ENCODE peak calls at places on chromosomes 13 and 19, in four cellular contexts. M is A549, B is K562, P is H1. C is an unnamed sample.

GRCh38 chr13:113942591-113943103 is 31.2 kb downstream of the C13orf46 start:
- DNase-seq in P (no peak), M (no peak), B (no peak), C (no peak)

GRCh38 chr13:90055121-90055520 is 1292.4 kb upstream of the MIR17HG start:
- DNase-seq in P (no peak), M (no peak), B (no peak), C (no peak)

GRCh38 chr19:37470216-37470615 is 1.1 kb downstream of the ZNF570 start:
- DNase-seq in M (no peak), P (no peak), B (no peak), C (no peak)

GRCh38 chr13:23723463-23723862 is 153.3 kb downstream of the TNFRSF19 start:
- DNase-seq in P (no peak), B (no peak), M (no peak), C (no peak)

GRCh38 chr19:7973883-7974282 is 30.4 kb upstream of the TIMM44 start:
- DNase-seq in M (no peak), B (no peak), P (no peak), C (no peak)

GRCh38 chr19:3683866-3684816 is 16.1 kb downstream of the PIP5K1C start:
- DNase-seq in P (no peak), M (no peak), B (peak; percentile 79), C (no peak)

GRCh38 chr19:7007859-7008258 is 13.4 kb downstream of the MBD3L2B start:
- DNase-seq in B (no peak), P (no peak), M (no peak), C (no peak)

GRCh38 chr19:17624314-17624991 is 63.7 kb downstream of the UNC13A start:
- DNase-seq in P (no peak), B (no peak), M (no peak), C (no peak)

GRCh38 chr13:113644800-113645199 is 13.2 kb downstream of the ATP4B start:
- DNase-seq in B (no peak), P (no peak), M (no peak), C (no peak)

GRCh38 chr13:79062291-79062690 is 343.8 kb downstream of the RBM26 start:
- DNase-seq in B (no peak), P (no peak), M (no peak), C (no peak)

GRCh38 chr13:111531505-111531904 is 211.1 kb downstream of the TEX29 start:
- DNase-seq in P (no peak), M (no peak), B (no peak), C (no peak)

GRCh38 chr19:11324079-11324661 is 15.3 kb downstream of the RAB3D start:
- DNase-seq in P (no peak), M (no peak), B (peak; percentile 37), C (peak; percentile 86)

GRCh38 chr13:30107126-30107525 is 200.2 kb downstream of the KATNAL1 start:
- DNase-seq in B (no peak), M (no peak), P (no peak), C (no peak)

GRCh38 chr13:28705734-28706133 is 13.0 kb downstream of the SLC46A3 start:
- DNase-seq in M (no peak), B (no peak), P (no peak), C (no peak)

GRCh38 chr19:11361771-11362731 is 6.8 kb downstream of the PLPPR2 start:
- DNase-seq in B (no peak), M (no peak), P (no peak), C (no peak)

GRCh38 chr13:109156181-109156935 is 526.9 kb downstream of the MYO16 start:
- DNase-seq in M (no peak), P (no peak), B (no peak), C (no peak)

GRCh38 chr13:73303858-73304257 is 245.1 kb downstream of the KLF5 start:
- DNase-seq in B (no peak), M (no peak), P (no peak), C (no peak)

GRCh38 chr13:73708393-73708985 is 425.7 kb downstream of the KLF12 start:
- DNase-seq in M (peak; percentile 33), P (no peak), B (peak; percentile 31), C (peak; percentile 59)

GRCh38 chr19:50003810-50004419 is 21.3 kb downstream of the VRK3 start:
- DNase-seq in P (no peak), B (peak; percentile 80), M (peak; percentile 93), C (no peak)

GRCh38 chr13:23547000-23547590 is 23.1 kb upstream of the TNFRSF19 start:
- DNase-seq in B (no peak), M (no peak), P (peak; percentile 63), C (no peak)

GRCh38 chr19:33557720-33558119 is 36.1 kb upstream of the PEPD start:
- DNase-seq in P (no peak), B (no peak), M (no peak), C (no peak)

GRCh38 chr19:3142292-3142670 is 6.4 kb downstream of the GNA15 start:
- DNase-seq in B (no peak), M (peak; percentile 81), P (no peak), C (no peak)

GRCh38 chr19:16112778-16113177 is 1.1 kb downstream of the RAB8A start:
- DNase-seq in M (no peak), B (peak; percentile 68), P (no peak), C (no peak)

GRCh38 chr13:74246398-74246975 is 112.3 kb upstream of the KLF12 start:
- DNase-seq in B (no peak), M (no peak), P (no peak), C (no peak)

GRCh38 chr13:80117515-80117914 is 223.4 kb downstream of the SPRY2 start:
- DNase-seq in B (no peak), M (no peak), P (no peak), C (no peak)

GRCh38 chr19:48635263-48635965 is 1.8 kb downstream of the DBP start:
- DNase-seq in P (peak; percentile 84), B (peak; percentile 92), M (peak; percentile 74), C (no peak)

GRCh38 chr13:27005976-27006518 is 165.6 kb downstream of the USP12 start:
- DNase-seq in M (no peak), B (no peak), P (no peak), C (no peak)

GRCh38 chr13:24146961-24147569 is 13.5 kb upstream of the SPATA13 start:
- DNase-seq in B (no peak), M (no peak), P (no peak), C (no peak)

GRCh38 chr19:17205237-17206140 is 9.7 kb upstream of the USE1 start:
- DNase-seq in M (peak; percentile 57), P (peak; percentile 80), B (peak; percentile 68), C (peak; percentile 55)

GRCh38 chr13:86002921-86003488 is 203.8 kb upstream of the SLITRK6 start:
- DNase-seq in M (no peak), B (no peak), P (no peak), C (no peak)

GRCh38 chr19:55651236-55651635 is 3.2 kb downstream of the CCDC106 start:
- DNase-seq in P (no peak), B (no peak), M (no peak), C (no peak)

GRCh38 chr13:42970824-42971669 is 21.0 kb downstream of the EPSTI1 start:
- DNase-seq in B (peak; percentile 26), M (peak; percentile 28), P (peak; percentile 58), C (peak; percentile 53)

DNA sequence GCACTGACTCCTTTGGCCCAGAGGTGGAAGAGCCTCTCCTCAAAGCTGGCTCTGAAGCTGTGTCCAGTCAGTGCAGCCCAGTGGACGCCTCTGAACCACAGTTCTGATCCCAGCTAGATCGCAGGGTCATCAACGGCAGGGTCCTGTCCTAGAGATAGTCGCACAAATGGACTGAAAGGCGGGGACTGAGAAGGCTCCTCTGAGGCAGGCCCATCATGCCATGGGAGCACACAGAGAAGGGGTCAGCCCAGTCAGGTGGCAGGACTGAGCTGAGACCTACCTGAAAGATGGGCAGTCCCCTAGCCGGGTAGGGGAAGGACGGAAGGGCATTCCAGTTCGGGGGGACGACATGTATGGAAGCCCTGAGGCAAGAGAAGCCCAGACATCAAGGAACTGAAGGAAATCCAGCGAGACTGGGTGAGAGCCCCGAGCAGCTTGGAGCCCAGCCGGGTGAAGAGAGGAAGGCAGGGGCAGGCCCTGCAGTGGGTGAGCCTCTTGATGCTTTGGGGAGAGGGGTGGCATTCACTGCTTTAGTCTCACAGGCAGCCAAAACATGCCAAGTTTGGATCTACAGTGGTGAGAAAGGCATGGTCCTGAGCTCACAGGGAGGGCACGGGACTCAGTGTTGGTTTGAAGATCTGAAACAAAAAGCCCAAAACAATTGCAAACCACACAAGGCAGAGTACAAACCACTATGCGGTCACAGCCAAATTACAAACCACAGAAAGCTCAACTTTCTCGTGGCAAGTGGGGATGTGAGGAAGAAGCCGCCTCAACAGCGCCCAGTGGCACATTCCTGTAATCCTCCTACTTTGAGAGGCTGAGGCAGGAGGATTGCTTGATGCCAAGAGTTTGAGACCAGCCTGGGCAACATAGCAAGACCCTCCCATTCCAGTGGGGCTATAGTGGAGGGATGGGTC is 10.0 kb downstream of the CALM3 start:
- DNase-seq in M (no peak), P (no peak), B (no peak), C (no peak)
- TF ChIP-seq PHF8 in M (no peak), P (no peak), B (no peak), C (no peak)

GRCh38 chr13:102556806-102557205 is 40.0 kb upstream of the TPP2 start:
- DNase-seq in M (no peak), B (no peak), P (no peak), C (no peak)

GRCh38 chr13:102555914-102556553 is 40.8 kb upstream of the TPP2 start:
- DNase-seq in M (peak; percentile 15), P (no peak), B (peak; percentile 11), C (peak; percentile 18)

GRCh38 chr13:102561933-102562332 is 34.9 kb upstream of the TPP2 start:
- DNase-seq in M (no peak), B (no peak), P (no peak), C (peak; percentile 29)

GRCh38 chr13:102563267-102563666 is 33.5 kb upstream of the TPP2 start:
- DNase-seq in P (no peak), M (no peak), B (no peak), C (no peak)

GRCh38 chr13:102558029-102558428 is 38.8 kb upstream of the TPP2 start:
- DNase-seq in M (no peak), B (no peak), P (no peak), C (no peak)
- TF ChIP-seq PHF8 in M (no peak), B (no peak), P (no peak), C (no peak)

GRCh38 chr19:14198384-14199376 is 7.3 kb downstream of the ADGRL1 start:
- DNase-seq in P (no peak), M (no peak), B (no peak), C (peak; percentile 13)
- TF ChIP-seq PHF8 in P (no peak), M (no peak), B (no peak), C (no peak)

DNA sequence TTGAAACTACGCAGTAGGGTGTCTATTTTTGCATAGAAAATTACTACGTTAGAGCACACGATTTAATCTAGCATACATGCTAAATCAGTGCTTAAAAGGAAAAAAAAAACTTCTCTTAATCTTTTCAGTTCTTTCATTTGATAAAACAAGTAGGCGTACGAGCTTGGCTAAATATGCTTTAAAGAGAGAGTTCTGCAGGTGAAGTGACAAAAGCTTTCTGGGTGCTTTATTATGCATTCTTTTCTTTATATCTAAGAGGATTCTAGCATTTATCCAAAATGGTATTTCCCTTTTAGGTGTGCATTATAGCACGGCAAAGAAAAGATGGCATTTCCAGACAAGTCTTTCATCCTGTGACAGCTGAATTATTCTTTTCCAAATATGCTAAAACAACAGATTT is 281.2 kb downstream of the PCDH9 start:
- DNase-seq in B (no peak), M (no peak), P (no peak), C (no peak)
- TF ChIP-seq PHF8 in B (no peak), M (no peak), P (no peak), C (no peak)

GRCh38 chr19:51799998-51800848 is 5.3 kb downstream of the FPR3 start:
- DNase-seq in P (no peak), M (no peak), B (peak; percentile 76), C (peak; percentile 12)
- TF ChIP-seq PHF8 in P (no peak), M (no peak), B (no peak), C (no peak)

C was measured in HepG2.